ENCODE peak calls at places on chromosome X, in eight cellular contexts. Q, H, Z, N, P, T, C and B are unnamed samples.

GRCh38 chrX:112058255-112058654 is 24.3 kb downstream of the TRPC5 start:
- DNase-seq in Q (no peak), H (no peak), Z (no peak), C (no peak), N (no peak), P (no peak), T (no peak), B (no peak)

GRCh38 chrX:45781901-45782553 is 581.4 kb upstream of the DIPK2B start:
- DNase-seq in P (no peak), C (no peak), Z (no peak), T (peak), H (no peak), Q (peak), N (peak), B (no peak)

GRCh38 chrX:71118985-71119535 is 664 bp downstream of the MED12 start:
- DNase-seq in H (no peak), C (no peak), N (no peak), Q (no peak), T (peak), P (no peak), Z (peak), B (no peak)

GRCh38 chrX:39854772-39855747 is 242.7 kb downstream of the BCOR start:
- DNase-seq in Q (no peak), H (no peak), P (peak), C (no peak), T (no peak), Z (peak), N (no peak), B (peak)

GRCh38 chrX:128906753-128907152 is 616.5 kb downstream of the SMARCA1 start:
- DNase-seq in P (no peak), Q (no peak), N (no peak), Z (no peak), H (no peak), T (no peak), C (no peak), B (no peak)

GRCh38 chrX:56812515-56813105 is 83.6 kb downstream of the NBDY start:
- DNase-seq in Z (peak), P (peak), T (peak), H (no peak), N (no peak), C (no peak), Q (no peak), B (no peak)

GRCh38 chrX:109987884-109988283 is 15.0 kb upstream of the TMEM164 start:
- DNase-seq in Q (no peak), T (peak), N (no peak), P (no peak), H (no peak), C (no peak), Z (no peak), B (no peak)

GRCh38 chrX:71302461-71303213 is 1.1 kb downstream of the ITGB1BP2 start:
- DNase-seq in Q (no peak), C (no peak), Z (no peak), H (no peak), T (peak), P (no peak), N (no peak), B (no peak)

GRCh38 chrX:13658602-13659001 is 5.7 kb downstream of the TCEANC start:
- DNase-seq in Q (peak), T (peak), C (no peak), P (no peak), H (no peak), N (no peak), Z (peak), B (no peak)

GRCh38 chrX:44218465-44218864 is 125.0 kb downstream of the EFHC2 start:
- DNase-seq in T (no peak), Z (no peak), P (no peak), Q (no peak), C (no peak), N (no peak), H (no peak), B (no peak)

GRCh38 chrX:426881-427280 is 40.2 kb upstream of the PPP2R3B start:
- DNase-seq in H (no peak), Z (no peak), N (no peak), T (no peak), P (no peak), Q (no peak), C (no peak), B (no peak)

GRCh38 chrX:134929813-134930212 is 61.0 kb upstream of the SMIM10 start:
- DNase-seq in T (no peak), Q (no peak), H (no peak), P (no peak), N (no peak), C (no peak), Z (peak), B (no peak)

GRCh38 chrX:93169771-93170170 is 503.6 kb downstream of the NAP1L3 start:
- DNase-seq in Z (no peak), C (no peak), T (no peak), N (no peak), Q (no peak), P (no peak), H (no peak), B (no peak)

GRCh38 chrX:153777261-153778090 is 3.4 kb upstream of the SRPK3 start:
- DNase-seq in P (no peak), C (no peak), Z (no peak), Q (no peak), H (no peak), N (no peak), T (no peak), B (no peak)

GRCh38 chrX:78029663-78030062 is 60.2 kb upstream of the PGAM4 start:
- DNase-seq in C (no peak), H (no peak), N (no peak), Z (peak), T (peak), P (peak), Q (peak), B (no peak)

GRCh38 chrX:135194684-135195083 is 23.5 kb upstream of the CT55 start:
- DNase-seq in Q (no peak), C (no peak), P (no peak), T (no peak), N (no peak), H (no peak), Z (no peak), B (no peak)

GRCh38 chrX:102845020-102845419 is 92.1 kb upstream of the RAB40AL start:
- DNase-seq in N (no peak), H (no peak), P (no peak), T (no peak), C (no peak), Z (no peak), Q (no peak), B (no peak)

GRCh38 chrX:19874391-19875050 is 12.9 kb downstream of the SH3KBP1 start:
- DNase-seq in P (no peak), Z (no peak), T (no peak), C (no peak), H (no peak), N (no peak), Q (no peak), B (no peak)

GRCh38 chrX:30735839-30736238 is 82.6 kb downstream of the GK start:
- DNase-seq in N (peak), P (peak), C (no peak), T (peak), Z (peak), Q (peak), H (peak), B (peak)